ENCODE peak calls at places on chromosomes 3 and 15, in four cellular contexts. B is mammary epithelial cell, V is neural progenitor cell, R is GM23248. D is an unnamed sample.

GRCh38 chr3:79568938-79569337 is 198.9 kb downstream of the ROBO1 start:
- DNase-seq in B (no peak), V (no peak), R (no peak), D (no peak)

GRCh38 chr3:192207661-192208060 is 519.7 kb downstream of the FGF12 start:
- DNase-seq in B (no peak), V (no peak), R (no peak), D (no peak)

GRCh38 chr3:120587326-120587840 is 8.8 kb upstream of the NDUFB4 start:
- DNase-seq in B (no peak), V (no peak), R (no peak), D (no peak)

GRCh38 chr3:18416332-18416731 is 8.8 kb downstream of the SATB1 start:
- DNase-seq in R (no peak), V (no peak), B (no peak), D (no peak)

GRCh38 chr3:123194552-123194951 is 7.2 kb upstream of the SEC22A start:
- DNase-seq in B (no peak), V (peak; percentile 74), R (no peak), D (no peak)

GRCh38 chr15:78242128-78242527 is 7.8 kb upstream of the ACSBG1 start:
- DNase-seq in V (peak; percentile 51), R (peak; percentile 35), B (no peak), D (no peak)

GRCh38 chr3:114841515-114841914 is 305.6 kb downstream of the ZBTB20 start:
- DNase-seq in B (peak; percentile 80), V (no peak), R (peak; percentile 14), D (no peak)

GRCh38 chr15:90040618-90041017 is 39.5 kb downstream of the ZNF710 start:
- DNase-seq in V (no peak), R (no peak), B (no peak), D (no peak)

GRCh38 chr15:47415539-47415971 is 301.8 kb upstream of the SEMA6D start:
- DNase-seq in V (no peak), R (peak; percentile 5), B (no peak), D (peak; percentile 14)

GRCh38 chr15:60555291-60555690 is 76.3 kb upstream of the ICE2 start:
- DNase-seq in B (no peak), R (no peak), V (no peak), D (no peak)

GRCh38 chr3:113275876-113276580 is 64.7 kb downstream of the BOC start:
- DNase-seq in B (peak; percentile 70), R (peak; percentile 79), V (peak; percentile 93), D (peak; percentile 70)

GRCh38 chr15:41607033-41607432 is 48.0 kb downstream of the TYRO3 start:
- DNase-seq in B (peak; percentile 63), V (no peak), R (peak; percentile 96), D (peak; percentile 99)

GRCh38 chr15:62119224-62119925 is 45.7 kb downstream of the C2CD4B start:
- DNase-seq in B (peak; percentile 98), V (no peak), R (peak; percentile 97), D (peak; percentile 97)

GRCh38 chr3:47013231-47013630 is 33.8 kb downstream of the NBEAL2 start:
- DNase-seq in V (no peak), R (no peak), B (no peak), D (no peak)

GRCh38 chr15:43488790-43489585 is 4.0 kb downstream of the TP53BP1 start:
- DNase-seq in V (no peak), B (no peak), R (no peak), D (no peak)

GRCh38 chr3:105786241-105786640 is 82.6 kb downstream of the CBLB start:
- DNase-seq in B (no peak), V (no peak), R (no peak), D (no peak)

GRCh38 chr15:31353931-31354330 is 27.3 kb downstream of the KLF13 start:
- DNase-seq in B (no peak), V (no peak), R (peak; percentile 32), D (peak; percentile 14)

GRCh38 chr15:31352283-31352880 is 25.7 kb downstream of the KLF13 start:
- DNase-seq in B (no peak), R (peak; percentile 42), V (no peak), D (no peak)

GRCh38 chr15:31350771-31351170 is 24.1 kb downstream of the KLF13 start:
- DNase-seq in V (no peak), B (no peak), R (no peak), D (no peak)

GRCh38 chr15:31349233-31350141 is 22.9 kb downstream of the KLF13 start:
- DNase-seq in V (no peak), B (no peak), R (no peak), D (no peak)

DNA sequence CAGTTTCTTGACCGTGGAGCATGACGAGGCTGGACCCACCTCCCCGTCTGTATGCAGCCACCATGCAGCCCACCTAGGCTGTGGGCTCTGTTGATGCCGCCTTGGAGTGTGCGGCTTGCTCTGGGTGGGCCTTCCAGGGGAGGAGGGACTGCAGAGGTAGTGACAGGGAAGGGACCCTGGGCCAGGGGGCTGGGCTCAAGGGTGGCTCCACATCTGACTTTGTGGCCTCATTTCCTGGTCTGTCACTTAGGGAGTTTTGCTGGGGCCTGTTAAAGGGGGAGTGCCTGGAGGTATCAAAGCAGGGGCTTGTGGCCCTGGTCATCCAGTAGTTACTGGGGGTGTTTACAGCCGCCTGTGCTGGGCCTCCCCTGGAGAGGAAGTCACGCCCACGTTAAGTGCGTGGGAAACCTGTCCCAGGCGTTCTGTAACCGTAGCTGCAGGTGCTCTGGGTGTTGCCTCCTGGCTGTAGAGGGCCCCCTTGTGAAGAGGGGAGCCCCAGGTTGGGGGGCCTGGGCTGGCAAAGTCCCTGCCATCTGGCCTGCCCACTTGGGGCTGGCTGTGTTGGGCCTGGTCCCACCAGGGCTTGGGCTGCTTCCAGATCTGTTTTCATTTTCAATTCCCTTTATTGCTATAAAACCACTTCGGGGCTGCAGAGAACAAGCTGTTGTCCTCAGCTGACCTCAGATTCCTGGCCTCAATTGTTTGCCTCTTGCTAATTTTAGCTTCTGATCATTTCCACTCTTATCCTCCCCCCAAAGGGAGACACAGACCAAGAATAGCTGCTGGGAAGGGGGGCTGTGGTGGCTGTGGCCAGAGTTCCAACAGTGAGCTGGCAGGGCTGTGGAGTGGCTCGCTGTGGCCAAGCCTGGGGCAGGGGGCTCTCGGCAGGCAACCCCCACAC is 26.5 kb downstream of the KLF13 start:
- DNase-seq in R (peak; percentile 78), V (no peak), B (no peak), D (peak; percentile 91)
- H3K9ac ChIP-seq in R (peak overlapping the region; percentile 73), V (no peak overlapping the region), B (no peak overlapping the region), D (peak overlapping the region; percentile 59)

GRCh38 chr3:69094467-69095205 is 9.9 kb downstream of the ARL6IP5 start:
- DNase-seq in B (peak; percentile 73), V (no peak), R (peak; percentile 78), D (peak; percentile 44)
- H3K4me2 ChIP-seq in B (peak overlapping the region; percentile 48), V (no peak overlapping the region), R (peak overlapping the region; percentile 60), D (peak overlapping the region; percentile 73)

GRCh38 chr3:144380832-144381231 is 409.2 kb downstream of the DIPK2A start:
- DNase-seq in R (no peak), V (no peak), B (no peak), D (peak; percentile 6)
- H3K9ac ChIP-seq in R (no peak overlapping the region), V (no peak overlapping the region), B (no peak overlapping the region), D (no peak overlapping the region)

DNA sequence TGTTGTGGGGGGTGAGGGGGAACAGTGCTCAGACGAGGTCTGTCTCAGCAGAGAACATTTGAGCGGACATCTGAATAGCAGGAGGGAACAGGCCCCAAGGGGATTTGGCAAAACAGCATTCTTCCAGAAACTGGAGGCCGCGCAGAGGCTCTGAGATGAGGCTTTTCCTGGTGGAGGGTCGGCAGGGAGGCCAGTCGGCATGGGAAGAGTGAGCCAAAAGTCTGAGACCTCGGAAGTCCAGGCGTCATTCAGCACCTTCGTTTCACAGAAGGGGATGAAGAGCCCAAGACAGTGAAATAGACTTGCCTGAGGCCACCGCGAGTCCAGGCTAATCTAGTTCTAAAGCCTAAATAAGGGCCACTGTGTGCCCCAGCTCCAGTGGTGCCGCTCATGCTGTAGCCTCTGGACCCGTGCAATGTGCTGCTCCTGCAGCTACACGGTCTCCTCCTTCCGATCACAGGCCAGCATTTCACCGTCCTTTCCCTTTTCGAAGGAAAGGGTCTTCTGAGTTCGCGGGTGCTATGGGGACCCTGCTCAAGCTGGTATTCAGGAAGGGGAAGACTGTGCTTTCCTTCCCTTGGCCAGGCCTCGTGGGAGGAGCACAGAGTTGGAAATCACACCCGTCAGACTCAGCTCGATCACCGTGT is 24.4 kb downstream of the LSM3 start:
- DNase-seq in R (no peak), B (no peak), V (no peak), D (no peak)
- H3K4me2 ChIP-seq in R (no peak overlapping the region), B (no peak overlapping the region), V (no peak overlapping the region), D (no peak overlapping the region)

GRCh38 chr3:156790141-156790540 is 36.0 kb upstream of the LEKR1 start:
- DNase-seq in B (no peak), R (no peak), V (no peak), D (peak; percentile 67)
- H3K9ac ChIP-seq in B (no peak overlapping the region), R (peak overlapping the region; percentile 66), V (no peak overlapping the region), D (no peak overlapping the region)

D was measured in fibroblast of lung.